ENCODE peak calls at places on chromosomes 16 and 17, in five cellular contexts. One of them, this sample, is unnamed.

GRCh38 chr16:50309527-50310307 is 43.4 kb downstream of the ADCY7 start:
- DNase-seq in activated T-helper 9 cell treated with anti-CD3 and anti-CD28 coated beads, Interleukin-2, amount 50 U/mL, for 16 hours: no peak
- DNase-seq in NCI-H510A: no peak
- DNase-seq in AG08395: no peak
- DNase-seq in NCI-H1048: no peak
- DNase-seq in this sample: no peak

GRCh38 chr16:49563666-49564065 is 190.1 kb downstream of the C16orf78 start:
- DNase-seq in activated T-helper 9 cell treated with anti-CD3 and anti-CD28 coated beads, Interleukin-2, amount 50 U/mL, for 16 hours: no peak
- DNase-seq in NCI-H510A: no peak
- DNase-seq in AG08395: no peak
- DNase-seq in NCI-H1048: no peak
- DNase-seq in this sample: no peak

GRCh38 chr16:20830372-20830771 is 24.0 kb downstream of the REXO5 start:
- DNase-seq in activated T-helper 9 cell treated with anti-CD3 and anti-CD28 coated beads, Interleukin-2, amount 50 U/mL, for 16 hours: no peak
- DNase-seq in NCI-H510A: no peak
- DNase-seq in AG08395: no peak
- DNase-seq in NCI-H1048: no peak
- DNase-seq in this sample: no peak

GRCh38 chr17:21163101-21163500 is 36.3 kb downstream of the DHRS7B start:
- DNase-seq in activated T-helper 9 cell treated with anti-CD3 and anti-CD28 coated beads, Interleukin-2, amount 50 U/mL, for 16 hours: no peak
- DNase-seq in NCI-H510A: no peak
- DNase-seq in AG08395: no peak
- DNase-seq in NCI-H1048: no peak
- DNase-seq in this sample: no peak

GRCh38 chr16:87342978-87343752 is 26.0 kb upstream of the C16orf95 start:
- DNase-seq in activated T-helper 9 cell treated with anti-CD3 and anti-CD28 coated beads, Interleukin-2, amount 50 U/mL, for 16 hours: no peak
- DNase-seq in NCI-H510A: no peak
- DNase-seq in AG08395: no peak
- DNase-seq in NCI-H1048: no peak
- DNase-seq in this sample: no peak

GRCh38 chr16:27230562-27230991 is 27.3 kb downstream of the KDM8 start:
- DNase-seq in activated T-helper 9 cell treated with anti-CD3 and anti-CD28 coated beads, Interleukin-2, amount 50 U/mL, for 16 hours: peak
- DNase-seq in NCI-H510A: no peak
- DNase-seq in AG08395: no peak
- DNase-seq in NCI-H1048: no peak
- DNase-seq in this sample: no peak

GRCh38 chr17:2694381-2695242 is 17.0 kb downstream of the CLUH start:
- DNase-seq in activated T-helper 9 cell treated with anti-CD3 and anti-CD28 coated beads, Interleukin-2, amount 50 U/mL, for 16 hours: no peak
- DNase-seq in NCI-H510A: no peak
- DNase-seq in AG08395: no peak
- DNase-seq in NCI-H1048: no peak
- DNase-seq in this sample: no peak

GRCh38 chr16:84643677-84644076 is 4.6 kb upstream of the KLHL36 start:
- DNase-seq in activated T-helper 9 cell treated with anti-CD3 and anti-CD28 coated beads, Interleukin-2, amount 50 U/mL, for 16 hours: no peak
- DNase-seq in NCI-H510A: no peak
- DNase-seq in AG08395: peak
- DNase-seq in NCI-H1048: no peak
- DNase-seq in this sample: no peak

GRCh38 chr16:13507530-13507929 is 412.4 kb upstream of the ERCC4 start:
- DNase-seq in activated T-helper 9 cell treated with anti-CD3 and anti-CD28 coated beads, Interleukin-2, amount 50 U/mL, for 16 hours: no peak
- DNase-seq in NCI-H510A: no peak
- DNase-seq in AG08395: no peak
- DNase-seq in NCI-H1048: no peak
- DNase-seq in this sample: no peak

GRCh38 chr16:90018297-90019200 is 707 bp downstream of the DBNDD1 start:
- DNase-seq in activated T-helper 9 cell treated with anti-CD3 and anti-CD28 coated beads, Interleukin-2, amount 50 U/mL, for 16 hours: no peak
- DNase-seq in NCI-H510A: no peak
- DNase-seq in AG08395: no peak
- DNase-seq in NCI-H1048: no peak
- DNase-seq in this sample: no peak

GRCh38 chr17:13594762-13595697 is 6.7 kb downstream of the HS3ST3A1 start:
- DNase-seq in activated T-helper 9 cell treated with anti-CD3 and anti-CD28 coated beads, Interleukin-2, amount 50 U/mL, for 16 hours: peak
- DNase-seq in NCI-H510A: no peak
- DNase-seq in AG08395: peak
- DNase-seq in NCI-H1048: peak
- DNase-seq in this sample: no peak

GRCh38 chr16:54503011-54503410 is 216.4 kb upstream of the IRX3 start:
- DNase-seq in activated T-helper 9 cell treated with anti-CD3 and anti-CD28 coated beads, Interleukin-2, amount 50 U/mL, for 16 hours: no peak
- DNase-seq in NCI-H510A: peak
- DNase-seq in AG08395: peak
- DNase-seq in NCI-H1048: no peak
- DNase-seq in this sample: no peak

GRCh38 chr17:73118876-73119485 is 26.5 kb upstream of the SLC39A11 start:
- DNase-seq in activated T-helper 9 cell treated with anti-CD3 and anti-CD28 coated beads, Interleukin-2, amount 50 U/mL, for 16 hours: no peak
- DNase-seq in NCI-H510A: no peak
- DNase-seq in AG08395: no peak
- DNase-seq in NCI-H1048: no peak
- DNase-seq in this sample: peak

GRCh38 chr16:9911989-9912388 is 270.2 kb downstream of the GRIN2A start:
- DNase-seq in activated T-helper 9 cell treated with anti-CD3 and anti-CD28 coated beads, Interleukin-2, amount 50 U/mL, for 16 hours: no peak
- DNase-seq in NCI-H510A: no peak
- DNase-seq in AG08395: no peak
- DNase-seq in NCI-H1048: no peak
- DNase-seq in this sample: no peak

GRCh38 chr16:19503461-19504075 is 18.3 kb downstream of the GDE1 start:
- DNase-seq in activated T-helper 9 cell treated with anti-CD3 and anti-CD28 coated beads, Interleukin-2, amount 50 U/mL, for 16 hours: no peak
- DNase-seq in NCI-H510A: no peak
- DNase-seq in AG08395: no peak
- DNase-seq in NCI-H1048: no peak
- DNase-seq in this sample: no peak

GRCh38 chr17:50519141-50519834 is 11.0 kb downstream of the MYCBPAP start:
- DNase-seq in activated T-helper 9 cell treated with anti-CD3 and anti-CD28 coated beads, Interleukin-2, amount 50 U/mL, for 16 hours: no peak
- DNase-seq in NCI-H510A: no peak
- DNase-seq in AG08395: no peak
- DNase-seq in NCI-H1048: no peak
- DNase-seq in this sample: no peak

GRCh38 chr17:61456688-61457225 is 4.5 kb downstream of the TBX4 start:
- DNase-seq in activated T-helper 9 cell treated with anti-CD3 and anti-CD28 coated beads, Interleukin-2, amount 50 U/mL, for 16 hours: no peak
- DNase-seq in NCI-H510A: no peak
- DNase-seq in AG08395: no peak
- DNase-seq in NCI-H1048: no peak
- DNase-seq in this sample: no peak

GRCh38 chr16:30144917-30145316 is 21.9 kb upstream of the MAPK3 start:
- DNase-seq in activated T-helper 9 cell treated with anti-CD3 and anti-CD28 coated beads, Interleukin-2, amount 50 U/mL, for 16 hours: no peak
- DNase-seq in NCI-H510A: no peak
- DNase-seq in AG08395: no peak
- DNase-seq in NCI-H1048: no peak
- DNase-seq in this sample: no peak

GRCh38 chr16:29815032-29815721 is 775 bp upstream of the PAGR1 start:
- DNase-seq in activated T-helper 9 cell treated with anti-CD3 and anti-CD28 coated beads, Interleukin-2, amount 50 U/mL, for 16 hours: peak
- DNase-seq in NCI-H510A: peak
- DNase-seq in AG08395: no peak
- DNase-seq in NCI-H1048: no peak
- DNase-seq in this sample: no peak

GRCh38 chr16:30949655-30950515 is 1.0 kb downstream of the ORAI3 start:
- DNase-seq in activated T-helper 9 cell treated with anti-CD3 and anti-CD28 coated beads, Interleukin-2, amount 50 U/mL, for 16 hours: no peak
- DNase-seq in NCI-H510A: peak
- DNase-seq in AG08395: peak
- DNase-seq in NCI-H1048: no peak
- DNase-seq in this sample: no peak

This sample was measured in NCI-H1417 treated with DMSO at 0.1 percent for 48 hours.